ENCODE peak calls at places on chromosomes 7 and 10, in ten cellular contexts. G is fibroblast of lung; H is choroid plexus epithelial cell; X is NB4; I is AG09309; E is AG04450; L is CD8-positive, alpha-beta T cell; C is epithelial cell of esophagus; W is fibroblast of pulmonary artery; Z is HFF-Myc. V is an unnamed sample.

GRCh38 chr10:19247843-19248242 is 199.2 kb downstream of the MALRD1 start:
- DNase-seq in G (no peak), H (no peak), X (peak), I (no peak), E (no peak), L (no peak), C (no peak), W (no peak), Z (no peak), V (no peak)

GRCh38 chr10:47406870-47407648 is 23.0 kb upstream of the ZNF488 start:
- DNase-seq in G (peak), H (peak), X (peak), I (no peak), E (peak), L (no peak), C (peak), W (peak), Z (peak), V (peak)

GRCh38 chr7:6529643-6530042 is 21.6 kb downstream of the GRID2IP start:
- DNase-seq in G (no peak), H (no peak), X (no peak), I (no peak), E (no peak), L (no peak), C (no peak), W (no peak), Z (no peak), V (no peak)

GRCh38 chr7:158445421-158446175 is 142.0 kb downstream of the PTPRN2 start:
- DNase-seq in G (no peak), H (no peak), X (no peak), I (no peak), E (no peak), L (no peak), C (no peak), W (no peak), Z (no peak), V (no peak)

GRCh38 chr10:97263971-97264370 is 28.5 kb downstream of the ARHGAP19 start:
- DNase-seq in G (no peak), H (no peak), X (no peak), I (no peak), E (no peak), L (no peak), C (no peak), W (no peak), Z (no peak), V (no peak)

GRCh38 chr7:109092268-109092667 is 522.6 kb downstream of the DNAJB9 start:
- DNase-seq in G (no peak), H (peak), X (peak), I (no peak), E (no peak), L (no peak), C (no peak), W (no peak), Z (no peak), V (no peak)

GRCh38 chr10:62268027-62268398 is 631 bp downstream of the RTKN2 start:
- DNase-seq in G (no peak), H (no peak), X (peak), I (no peak), E (no peak), L (no peak), C (no peak), W (no peak), Z (no peak), V (no peak)

GRCh38 chr7:43302211-43302711 is 189.8 kb downstream of the HECW1 start:
- DNase-seq in G (peak), H (peak), X (no peak), I (no peak), E (no peak), L (no peak), C (peak), W (peak), Z (peak), V (peak)

GRCh38 chr7:116970148-116970910 is 17.0 kb downstream of the ST7 start:
- DNase-seq in G (no peak), H (no peak), X (peak), I (no peak), E (no peak), L (no peak), C (no peak), W (no peak), Z (no peak), V (no peak)

GRCh38 chr10:53536322-53536721 is 763.7 kb upstream of the MBL2 start:
- DNase-seq in G (no peak), H (no peak), X (no peak), I (no peak), E (no peak), L (no peak), C (peak), W (no peak), Z (no peak), V (peak)

GRCh38 chr10:82377608-82378007 is 502.6 kb downstream of the NRG3 start:
- DNase-seq in G (peak), H (peak), X (peak), I (no peak), E (no peak), L (no peak), C (no peak), W (peak), Z (no peak), V (no peak)

GRCh38 chr7:93176961-93177580 is 28.9 kb upstream of the SAMD9L start:
- DNase-seq in G (no peak), H (no peak), X (no peak), I (no peak), E (no peak), L (no peak), C (no peak), W (no peak), Z (no peak), V (no peak)

GRCh38 chr7:95577137-95577536 is 19.2 kb downstream of the PDK4 start:
- DNase-seq in G (no peak), H (peak), X (no peak), I (no peak), E (no peak), L (no peak), C (peak), W (no peak), Z (no peak), V (no peak)

GRCh38 chr7:132739271-132739955 is 163.1 kb upstream of the PLXNA4 start:
- DNase-seq in G (peak), H (peak), X (peak), I (peak), E (peak), L (no peak), C (peak), W (peak), Z (peak), V (peak)

GRCh38 chr7:149369497-149369896 is 91.4 kb downstream of the ZNF777 start:
- DNase-seq in G (no peak), H (no peak), X (no peak), I (no peak), E (no peak), L (no peak), C (peak), W (no peak), Z (no peak), V (no peak)

GRCh38 chr7:55073051-55073511 is 54.3 kb downstream of the EGFR start:
- DNase-seq in G (peak), H (peak), X (peak), I (no peak), E (no peak), L (no peak), C (no peak), W (no peak), Z (no peak), V (peak)

GRCh38 chr7:157523371-157523765 is 186.6 kb downstream of the DNAJB6 start:
- DNase-seq in G (no peak), H (no peak), X (no peak), I (no peak), E (no peak), L (peak), C (no peak), W (no peak), Z (no peak), V (no peak)

GRCh38 chr10:59234814-59235429 is 58.5 kb downstream of the PHYHIPL start:
- DNase-seq in G (peak), H (peak), X (peak), I (peak), E (peak), L (no peak), C (peak), W (peak), Z (peak), V (peak)

GRCh38 chr7:121558288-121558687 is 162.2 kb upstream of the FAM3C start:
- DNase-seq in G (no peak), H (no peak), X (no peak), I (no peak), E (no peak), L (no peak), C (no peak), W (no peak), Z (no peak), V (no peak)

GRCh38 chr7:18384491-18385143 is 110.9 kb upstream of the HDAC9 start:
- DNase-seq in G (peak), H (no peak), X (no peak), I (no peak), E (no peak), L (no peak), C (no peak), W (no peak), Z (no peak), V (no peak)

GRCh38 chr7:157279679-157279972 is 57.2 kb upstream of the DNAJB6 start:
- DNase-seq in G (no peak), H (no peak), X (no peak), I (no peak), E (no peak), L (no peak), C (no peak), W (no peak), Z (no peak), V (no peak)

GRCh38 chr10:127405221-127405620 is 143.9 kb upstream of the NPS start:
- DNase-seq in G (peak), H (peak), X (no peak), I (peak), E (peak), L (no peak), C (no peak), W (peak), Z (peak), V (peak)

GRCh38 chr10:71309919-71310318 is 9.1 kb upstream of the SLC29A3 start:
- DNase-seq in G (no peak), H (no peak), X (no peak), I (no peak), E (no peak), L (no peak), C (no peak), W (no peak), Z (no peak), V (no peak)

GRCh38 chr7:2100278-2101205 is 132.2 kb downstream of the MAD1L1 start:
- DNase-seq in G (no peak), H (no peak), X (peak), I (no peak), E (no peak), L (peak), C (no peak), W (no peak), Z (no peak), V (no peak)

GRCh38 chr10:30455816-30456215 is 21.8 kb downstream of the MAP3K8 start:
- DNase-seq in G (no peak), H (no peak), X (no peak), I (no peak), E (no peak), L (peak), C (no peak), W (no peak), Z (no peak), V (no peak)

GRCh38 chr7:143288836-143289235 is 685 bp downstream of the CASP2 start:
- DNase-seq in G (peak), H (peak), X (peak), I (no peak), E (no peak), L (no peak), C (no peak), W (no peak), Z (no peak), V (peak)

DNA sequence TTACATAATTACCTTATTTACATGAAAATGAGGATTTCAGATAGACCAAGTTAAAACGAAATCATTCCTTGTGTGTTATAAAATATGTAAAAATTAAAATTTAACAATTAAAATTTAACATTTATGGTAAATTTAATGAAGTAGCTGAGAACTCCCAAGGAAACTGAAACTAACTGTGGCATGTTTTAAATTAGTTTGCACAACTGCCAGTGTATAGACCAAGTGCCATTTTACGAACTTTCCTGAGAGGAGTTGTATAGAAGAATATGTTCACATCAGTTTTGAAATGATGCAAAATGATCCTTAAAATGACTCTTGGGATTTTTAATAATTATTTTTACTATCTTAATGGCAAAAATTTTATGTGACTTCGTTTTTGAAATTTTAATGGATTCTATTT is 23.5 kb downstream of the PDLIM1 start:
- DNase-seq in G (no peak), H (no peak), X (no peak), I (no peak), E (no peak), L (no peak), C (no peak), W (no peak), Z (no peak), V (no peak)
- H3K4me3 ChIP-seq in G (no peak), H (no peak), X (no peak), I (no peak), E (no peak), L (no peak), C (no peak), W (no peak), Z (no peak), V (no peak)

GRCh38 chr7:138979226-138979979 is 1.8 kb downstream of the KIAA1549 start:
- DNase-seq in G (no peak), H (peak), X (peak), I (no peak), E (no peak), L (no peak), C (peak), W (peak), Z (no peak), V (peak)
- H3K4me3 ChIP-seq in G (no peak), H (no peak), X (no peak), I (no peak), E (peak), L (no peak), C (no peak), W (no peak), Z (peak), V (no peak)

DNA sequence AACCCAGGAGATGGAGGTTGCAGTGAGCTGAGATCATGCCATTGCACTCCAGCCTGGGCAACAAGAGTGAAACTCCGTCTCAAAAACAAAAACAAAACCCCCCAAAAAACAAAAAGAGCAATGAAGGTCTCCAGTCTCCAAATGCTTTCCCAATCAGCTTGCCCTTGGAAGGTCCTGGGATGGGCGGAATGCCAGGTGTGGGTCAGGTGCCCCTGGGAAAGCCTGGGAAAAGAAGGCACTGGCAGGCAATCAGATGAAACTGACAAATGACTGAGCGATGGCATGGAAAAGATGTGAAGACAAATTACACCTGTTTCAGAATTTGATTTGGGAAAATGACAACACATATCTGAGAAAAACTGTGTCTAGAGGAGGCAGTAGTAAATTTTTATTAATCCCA is 210.4 kb upstream of the IMMP2L start:
- DNase-seq in G (no peak), H (no peak), X (no peak), I (no peak), E (no peak), L (no peak), C (no peak), W (no peak), Z (no peak), V (no peak)
- H3K4me3 ChIP-seq in G (no peak), H (no peak), X (no peak), I (no peak), E (no peak), L (no peak), C (no peak), W (no peak), Z (no peak), V (no peak)

DNA sequence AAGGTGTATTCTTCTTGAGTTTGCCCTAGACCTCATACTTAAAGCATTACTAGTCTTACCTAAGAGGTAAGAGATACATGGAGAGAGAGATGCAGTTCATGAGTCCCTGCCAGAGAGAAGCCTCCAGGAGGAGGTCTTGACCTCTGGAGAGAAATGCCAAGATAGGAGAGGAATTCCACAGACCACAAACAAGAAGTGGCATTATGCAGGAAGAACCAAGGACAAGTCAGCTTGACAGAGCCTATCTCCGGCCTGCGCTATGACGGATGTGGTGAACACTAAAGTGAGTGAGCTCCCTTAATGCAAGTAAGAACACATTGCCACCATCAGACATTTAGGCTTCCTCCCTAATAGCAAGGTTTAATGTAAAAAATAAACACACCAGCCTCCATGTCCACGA is 27.9 kb upstream of the COL1A2 start:
- DNase-seq in G (no peak), H (no peak), X (no peak), I (no peak), E (no peak), L (no peak), C (no peak), W (peak), Z (no peak), V (no peak)
- H3K4me3 ChIP-seq in G (no peak), H (no peak), X (no peak), I (no peak), E (no peak), L (no peak), C (no peak), W (no peak), Z (no peak), V (no peak)

DNA sequence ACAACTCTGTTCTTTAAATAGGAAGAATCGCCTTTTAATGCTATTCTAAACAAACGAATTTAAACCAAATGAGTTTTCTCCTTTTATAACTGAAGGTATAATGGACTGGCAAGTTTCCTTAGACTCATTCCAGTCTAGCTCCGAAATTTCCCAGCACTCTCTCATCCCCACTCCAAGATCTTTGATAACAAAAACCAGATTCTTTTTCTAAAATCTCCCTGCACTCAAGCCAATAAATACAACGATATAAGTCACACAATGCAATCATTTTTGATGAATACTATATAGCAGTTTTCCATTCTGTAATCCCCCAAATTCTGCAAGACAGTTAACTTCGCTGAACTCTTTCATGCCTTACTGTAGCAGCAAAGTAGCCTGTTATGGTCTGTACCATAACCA is 1.9 kb downstream of the OGA start:
- DNase-seq in G (no peak), H (no peak), X (no peak), I (no peak), E (no peak), L (no peak), C (no peak), W (no peak), Z (no peak), V (no peak)
- H3K4me3 ChIP-seq in G (peak), H (peak), X (peak), I (peak), E (peak), L (peak), C (peak), W (peak), Z (peak), V (peak)

DNA sequence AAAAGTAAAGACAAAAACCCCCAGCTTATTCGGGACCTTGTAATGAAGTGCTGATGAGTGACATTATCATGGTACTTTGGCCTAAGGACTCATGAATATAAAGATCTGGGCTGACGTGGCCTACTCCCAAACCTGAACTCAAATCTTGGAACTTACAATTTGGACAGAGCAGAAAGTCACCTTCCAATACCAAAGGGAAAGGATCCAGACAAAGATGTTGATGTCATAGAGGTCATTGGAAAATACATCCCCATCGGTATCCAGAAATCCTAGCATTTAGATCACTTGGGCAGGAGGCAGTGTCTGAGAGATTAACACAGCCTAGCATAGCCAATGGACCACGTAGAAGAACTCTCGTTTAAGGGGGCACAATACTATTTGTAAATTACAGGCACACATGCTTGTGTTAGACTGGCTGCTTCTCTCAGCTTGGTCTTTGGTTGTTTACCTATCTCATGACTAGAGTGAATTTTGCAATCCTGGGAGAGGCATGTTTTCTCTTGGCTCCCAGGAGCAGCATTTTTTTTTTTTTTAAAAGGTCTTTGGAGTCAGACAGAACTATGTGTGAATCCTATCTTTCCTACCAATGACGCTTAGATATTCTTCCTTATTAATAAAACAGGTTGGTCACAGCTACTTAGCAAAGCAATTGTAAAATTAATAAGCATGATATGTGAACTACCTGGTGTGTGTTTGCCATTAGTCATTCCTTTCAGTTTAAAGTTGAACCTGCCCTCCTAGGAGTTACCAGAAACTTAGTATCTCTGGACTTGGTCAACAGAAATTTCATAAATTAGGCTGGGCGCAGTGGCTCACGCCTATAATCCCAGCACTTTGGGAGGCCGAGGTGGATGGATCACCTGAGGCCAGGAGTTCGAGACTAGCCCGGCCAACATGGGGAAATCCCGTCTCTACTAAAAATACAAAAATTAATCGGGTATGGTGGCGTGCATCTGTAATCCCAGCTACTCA is 27.8 kb upstream of the MRPS33 start:
- DNase-seq in G (no peak), H (no peak), X (no peak), I (no peak), E (no peak), L (no peak), C (peak), W (no peak), Z (no peak), V (peak)
- H3K4me3 ChIP-seq in G (no peak), H (no peak), X (no peak), I (no peak), E (no peak), L (no peak), C (no peak), W (no peak), Z (no peak), V (no peak)

GRCh38 chr10:23742807-23743206 is 303.9 kb downstream of the OTUD1 start:
- DNase-seq in G (no peak), H (no peak), X (no peak), I (no peak), E (no peak), L (no peak), C (peak), W (no peak), Z (no peak), V (no peak)

GRCh38 chr10:23742368-23742767 is 303.5 kb downstream of the OTUD1 start:
- DNase-seq in G (no peak), H (no peak), X (peak), I (no peak), E (no peak), L (no peak), C (no peak), W (no peak), Z (no peak), V (no peak)
- H3K4me3 ChIP-seq in G (no peak), H (no peak), X (no peak), I (no peak), E (no peak), L (no peak), C (no peak), W (no peak), Z (no peak), V (no peak)

DNA sequence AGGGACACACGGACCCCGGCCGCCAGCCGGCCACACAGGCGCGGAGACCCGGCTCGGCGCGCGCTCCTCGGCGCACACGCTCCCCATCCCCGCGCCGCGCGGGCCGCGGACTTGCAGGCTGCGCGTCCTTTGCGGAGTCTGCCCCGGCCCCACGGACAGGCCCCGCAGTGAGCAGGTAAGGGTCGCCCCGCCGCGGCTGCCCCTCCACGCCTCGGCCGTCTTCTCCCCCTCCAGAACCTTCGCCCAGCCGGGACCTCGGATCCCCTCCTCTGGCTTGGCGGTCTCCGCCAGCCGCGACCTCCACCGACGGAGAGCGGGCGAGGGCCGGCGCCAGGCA is 364 bp downstream of the ADCYAP1R1 start:
- DNase-seq in G (no peak), H (no peak), X (no peak), I (no peak), E (no peak), L (no peak), C (no peak), W (no peak), Z (no peak), V (no peak)
- H3K4me3 ChIP-seq in G (no peak), H (no peak), X (no peak), I (no peak), E (no peak), L (no peak), C (no peak), W (no peak), Z (no peak), V (no peak)